ENCODE peak calls at places on chromosomes 4 and X, in nine cellular contexts. Q is heart left ventricle; O is SK-N-SH; Y is fibroblast of mammary gland; I is CD8-positive, alpha-beta T cell; X is foreskin fibroblast; W is fibroblast of lung; S is GM23338; R is body of pancreas. Z is an unnamed sample.

GRCh38 chr4:27027428-27027827 is 166.8 kb downstream of the STIM2 start:
- DNase-seq in Y (no peak), I (no peak), X (peak; percentile 11), S (no peak), O (no peak), Q (no peak), W (no peak), R (no peak), Z (no peak)

GRCh38 chr4:76447326-76447954 is 12.4 kb downstream of the SHROOM3 start:
- DNase-seq in W (peak; percentile 13), O (no peak), I (no peak), Q (no peak), Y (no peak), R (no peak), X (no peak), S (no peak), Z (no peak)

GRCh38 chrX:29233592-29234179 is 646.4 kb downstream of the IL1RAPL1 start:
- DNase-seq in R (no peak), S (no peak), O (no peak), X (no peak), Q (no peak), Y (no peak), I (no peak), W (no peak), Z (no peak)

GRCh38 chr4:39614487-39615162 is 24.0 kb downstream of the SMIM14 start:
- DNase-seq in X (peak; percentile 71), S (no peak), I (no peak), R (no peak), W (peak; percentile 80), Q (no peak), Y (peak; percentile 85), O (no peak), Z (peak; percentile 67)

GRCh38 chr4:77393981-77394380 is 211.6 kb upstream of the CXCL13 start:
- DNase-seq in W (no peak), I (no peak), S (no peak), R (no peak), Q (no peak), X (no peak), Y (no peak), O (no peak), Z (no peak)

GRCh38 chrX:23783569-23784486 is 855 bp downstream of the SAT1 start:
- DNase-seq in Q (no peak), S (no peak), X (no peak), R (no peak), W (peak; percentile 28), O (no peak), I (no peak), Y (peak; percentile 16), Z (no peak)

GRCh38 chrX:43702660-43703059 is 46.6 kb downstream of the MAOA start:
- DNase-seq in W (no peak), O (no peak), S (no peak), Q (no peak), I (no peak), Y (no peak), R (no peak), X (no peak), Z (no peak)

GRCh38 chrX:139204903-139205667 is 325.5 kb upstream of the F9 start:
- DNase-seq in W (no peak), Q (no peak), I (no peak), X (peak; percentile 19), R (peak; percentile 63), Y (no peak), S (peak; percentile 69), O (peak; percentile 27), Z (peak; percentile 34)

GRCh38 chrX:30577362-30577961 is at the start of gene TASL:
- DNase-seq in O (no peak), R (no peak), Q (no peak), S (no peak), W (no peak), I (no peak), Y (no peak), X (no peak), Z (no peak)

GRCh38 chr4:167021545-167022155 is 212.6 kb downstream of the SPOCK3 start:
- DNase-seq in Q (peak; percentile 33), W (peak; percentile 77), O (peak; percentile 12), S (peak; percentile 81), Y (peak; percentile 67), R (peak; percentile 66), X (peak; percentile 84), I (no peak), Z (peak; percentile 67)

GRCh38 chr4:155478336-155478825 is 101.6 kb upstream of the MAP9 start:
- DNase-seq in Q (no peak), Y (peak; percentile 29), O (no peak), W (peak; percentile 59), X (peak; percentile 73), S (no peak), R (no peak), I (no peak), Z (peak; percentile 10)
- H3K4me3 ChIP-seq in Q (no peak overlapping the region), Y (no peak overlapping the region), O (no peak overlapping the region), W (no peak overlapping the region), X (no peak overlapping the region), S (no peak overlapping the region), R (no peak overlapping the region), I (no peak overlapping the region), Z (no peak overlapping the region)

GRCh38 chrX:124228849-124229248 is 103.6 kb upstream of the TEX13D start:
- DNase-seq in X (no peak), O (no peak), Y (no peak), R (no peak), Q (no peak), I (no peak), W (no peak), S (peak; percentile 41), Z (no peak)
- TF ChIP-seq CTCF in X (no peak), O (peak; percentile 21), Y (no peak), R (no peak), Q (no peak), I (no peak), W (no peak), S (peak; percentile 37), Z (no peak)

GRCh38 chr4:152628128-152628527 is 51.7 kb downstream of the TMEM154 start:
- DNase-seq in Y (peak; percentile 90), R (no peak), S (no peak), W (no peak), I (no peak), Q (peak; percentile 45), X (peak; percentile 80), O (no peak), Z (no peak)
- H3K4me3 ChIP-seq in Y (no peak overlapping the region), R (no peak overlapping the region), S (no peak overlapping the region), W (no peak overlapping the region), I (no peak overlapping the region), Q (no peak overlapping the region), X (no peak overlapping the region), O (no peak overlapping the region), Z (no peak overlapping the region)

GRCh38 chr4:186726440-186727148 is 2.9 kb upstream of the FAT1 start:
- DNase-seq in O (peak; percentile 75), S (peak; percentile 87), Y (peak; percentile 61), W (peak; percentile 79), I (no peak), X (peak; percentile 84), Q (peak; percentile 74), R (peak; percentile 79), Z (peak; percentile 92)
- TF ChIP-seq CTCF in O (no peak), S (no peak), Y (no peak), W (no peak), I (no peak), X (no peak), Q (no peak), R (peak; percentile 4), Z (no peak)

Z was measured in epithelial cell of esophagus.